ENCODE peak calls at places on chromosomes 1 and 21, in five cellular contexts. R, J, E, P and L are unnamed samples.

GRCh38 chr1:15220825-15221431 is 26.1 kb upstream of the FHAD1 start:
- DNase-seq in P (no peak), R (peak), E (no peak), J (no peak), L (no peak)

GRCh38 chr21:16454371-16454770 is 724.6 kb downstream of the USP25 start:
- DNase-seq in P (no peak), J (no peak), R (peak), E (no peak), L (no peak)

GRCh38 chr1:210360852-210361477 is 32.3 kb downstream of the HHAT start:
- DNase-seq in J (no peak), R (peak), E (no peak), P (peak), L (peak)

GRCh38 chr1:71350805-71351204 is 270.0 kb upstream of the ZRANB2 start:
- DNase-seq in E (no peak), P (no peak), J (no peak), R (no peak), L (no peak)

GRCh38 chr1:68011786-68012375 is 38.5 kb downstream of the DIRAS3 start:
- DNase-seq in E (no peak), J (no peak), R (peak), P (no peak), L (no peak)

GRCh38 chr1:106921186-106921585 is 135.3 kb upstream of the PRMT6 start:
- DNase-seq in J (no peak), E (no peak), P (no peak), R (peak), L (no peak)

GRCh38 chr1:25468037-25468436 is 37.3 kb downstream of the MACO1 start:
- DNase-seq in P (no peak), J (no peak), R (no peak), E (no peak), L (no peak)

GRCh38 chr1:157032303-157032702 is 13.2 kb downstream of the ARHGEF11 start:
- DNase-seq in R (no peak), E (no peak), J (no peak), P (no peak), L (no peak)